ENCODE peak calls at places on chromosome 5, in five cellular contexts. One of them, this sample, is unnamed.

GRCh38 chr5:60856059-60856458 is 12.0 kb upstream of the ELOVL7 start:
- DNase-seq in PC-9: no peak
- DNase-seq in tibial nerve: no peak
- DNase-seq in neural crest cell: no peak
- DNase-seq in type B pancreatic cell: no peak
- DNase-seq in this sample: no peak

GRCh38 chr5:154110781-154111180 is 72.0 kb downstream of the MFAP3 start:
- DNase-seq in PC-9: no peak
- DNase-seq in tibial nerve: no peak
- DNase-seq in neural crest cell: no peak
- DNase-seq in type B pancreatic cell: no peak
- DNase-seq in this sample: no peak

GRCh38 chr5:95924720-95925119 is 36.9 kb downstream of the ELL2 start:
- DNase-seq in PC-9: no peak
- DNase-seq in tibial nerve: no peak
- DNase-seq in neural crest cell: no peak
- DNase-seq in type B pancreatic cell: no peak
- DNase-seq in this sample: no peak

GRCh38 chr5:143016777-143017374 is 246.7 kb downstream of the ARHGAP26 start:
- DNase-seq in PC-9: peak
- DNase-seq in tibial nerve: no peak
- DNase-seq in neural crest cell: peak
- DNase-seq in type B pancreatic cell: no peak
- DNase-seq in this sample: no peak

GRCh38 chr5:149063017-149063687 is at the start of gene SH3TC2:
- DNase-seq in PC-9: peak
- DNase-seq in tibial nerve: peak
- DNase-seq in neural crest cell: peak
- DNase-seq in type B pancreatic cell: peak
- DNase-seq in this sample: no peak

GRCh38 chr5:152259702-152260101 is 145.4 kb downstream of the NMUR2 start:
- DNase-seq in PC-9: no peak
- DNase-seq in tibial nerve: no peak
- DNase-seq in neural crest cell: no peak
- DNase-seq in type B pancreatic cell: no peak
- DNase-seq in this sample: no peak

GRCh38 chr5:116272281-116272941 is 187.6 kb downstream of the COMMD10 start:
- DNase-seq in PC-9: no peak
- DNase-seq in tibial nerve: no peak
- DNase-seq in neural crest cell: no peak
- DNase-seq in type B pancreatic cell: no peak
- DNase-seq in this sample: no peak

GRCh38 chr5:136766456-136766855 is 401.1 kb upstream of the TRPC7 start:
- DNase-seq in PC-9: peak
- DNase-seq in tibial nerve: no peak
- DNase-seq in neural crest cell: no peak
- DNase-seq in type B pancreatic cell: no peak
- DNase-seq in this sample: no peak

GRCh38 chr5:32251864-32252458 is 60.8 kb downstream of the MTMR12 start:
- DNase-seq in PC-9: no peak
- DNase-seq in tibial nerve: no peak
- DNase-seq in neural crest cell: no peak
- DNase-seq in type B pancreatic cell: no peak
- DNase-seq in this sample: no peak

GRCh38 chr5:68067353-68067752 is 148.2 kb upstream of the PIK3R1 start:
- DNase-seq in PC-9: no peak
- DNase-seq in tibial nerve: no peak
- DNase-seq in neural crest cell: no peak
- DNase-seq in type B pancreatic cell: no peak
- DNase-seq in this sample: no peak

GRCh38 chr5:157468293-157468965 is 8.4 kb downstream of the NIPAL4 start:
- DNase-seq in PC-9: no peak
- DNase-seq in tibial nerve: no peak
- DNase-seq in neural crest cell: no peak
- DNase-seq in type B pancreatic cell: no peak
- DNase-seq in this sample: no peak
- TF ChIP-seq CTCF in PC-9: no peak
- TF ChIP-seq CTCF in tibial nerve: no peak
- TF ChIP-seq CTCF in neural crest cell: no peak
- TF ChIP-seq CTCF in type B pancreatic cell: no peak
- TF ChIP-seq CTCF in this sample: no peak

GRCh38 chr5:78633710-78634109 is 14.9 kb downstream of the LHFPL2 start:
- DNase-seq in PC-9: no peak
- DNase-seq in tibial nerve: no peak
- DNase-seq in neural crest cell: no peak
- DNase-seq in type B pancreatic cell: no peak
- DNase-seq in this sample: no peak

GRCh38 chr5:78632467-78632866 is 16.1 kb downstream of the LHFPL2 start:
- DNase-seq in PC-9: no peak
- DNase-seq in tibial nerve: no peak
- DNase-seq in neural crest cell: no peak
- DNase-seq in type B pancreatic cell: no peak
- DNase-seq in this sample: no peak

GRCh38 chr5:78636682-78637081 is 11.9 kb downstream of the LHFPL2 start:
- DNase-seq in PC-9: no peak
- DNase-seq in tibial nerve: no peak
- DNase-seq in neural crest cell: no peak
- DNase-seq in type B pancreatic cell: no peak
- DNase-seq in this sample: no peak

GRCh38 chr5:78631931-78632330 is 16.6 kb downstream of the LHFPL2 start:
- DNase-seq in PC-9: peak
- DNase-seq in tibial nerve: no peak
- DNase-seq in neural crest cell: no peak
- DNase-seq in type B pancreatic cell: no peak
- DNase-seq in this sample: no peak

GRCh38 chr5:78634634-78635033 is 13.9 kb downstream of the LHFPL2 start:
- DNase-seq in PC-9: no peak
- DNase-seq in tibial nerve: no peak
- DNase-seq in neural crest cell: no peak
- DNase-seq in type B pancreatic cell: no peak
- DNase-seq in this sample: no peak
- TF ChIP-seq CTCF in PC-9: peak
- TF ChIP-seq CTCF in tibial nerve: no peak
- TF ChIP-seq CTCF in neural crest cell: peak
- TF ChIP-seq CTCF in type B pancreatic cell: peak
- TF ChIP-seq CTCF in this sample: no peak

GRCh38 chr5:1772634-1773033 is 27.0 kb downstream of the MRPL36 start:
- DNase-seq in PC-9: no peak
- DNase-seq in tibial nerve: no peak
- DNase-seq in neural crest cell: no peak
- DNase-seq in type B pancreatic cell: no peak
- DNase-seq in this sample: no peak
- TF ChIP-seq CTCF in PC-9: peak
- TF ChIP-seq CTCF in tibial nerve: no peak
- TF ChIP-seq CTCF in neural crest cell: peak
- TF ChIP-seq CTCF in type B pancreatic cell: peak
- TF ChIP-seq CTCF in this sample: no peak

DNA sequence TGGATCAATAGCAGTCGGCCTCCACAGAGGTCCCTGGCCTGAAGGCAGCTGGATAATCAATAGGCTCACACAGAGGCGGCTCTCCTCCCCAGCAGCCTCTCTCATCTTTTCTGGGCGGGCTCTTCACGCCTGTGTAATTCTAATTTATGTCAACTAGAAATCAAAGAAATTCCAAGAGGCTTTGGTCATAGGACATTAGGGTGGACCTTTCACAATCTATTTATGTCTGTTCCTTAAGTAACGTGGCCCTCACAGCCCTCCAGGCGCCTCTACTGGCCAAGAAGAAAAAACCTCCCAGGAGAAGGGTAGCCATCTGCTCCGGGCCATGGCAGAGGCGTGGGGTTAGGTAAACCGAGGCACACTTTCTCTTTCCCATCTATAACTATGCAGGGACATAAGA is 205.1 kb upstream of the EFNA5 start:
- DNase-seq in PC-9: no peak
- DNase-seq in tibial nerve: no peak
- DNase-seq in neural crest cell: peak
- DNase-seq in type B pancreatic cell: no peak
- DNase-seq in this sample: no peak
- TF ChIP-seq CTCF in PC-9: no peak
- TF ChIP-seq CTCF in tibial nerve: no peak
- TF ChIP-seq CTCF in neural crest cell: no peak
- TF ChIP-seq CTCF in type B pancreatic cell: peak
- TF ChIP-seq CTCF in this sample: no peak

DNA sequence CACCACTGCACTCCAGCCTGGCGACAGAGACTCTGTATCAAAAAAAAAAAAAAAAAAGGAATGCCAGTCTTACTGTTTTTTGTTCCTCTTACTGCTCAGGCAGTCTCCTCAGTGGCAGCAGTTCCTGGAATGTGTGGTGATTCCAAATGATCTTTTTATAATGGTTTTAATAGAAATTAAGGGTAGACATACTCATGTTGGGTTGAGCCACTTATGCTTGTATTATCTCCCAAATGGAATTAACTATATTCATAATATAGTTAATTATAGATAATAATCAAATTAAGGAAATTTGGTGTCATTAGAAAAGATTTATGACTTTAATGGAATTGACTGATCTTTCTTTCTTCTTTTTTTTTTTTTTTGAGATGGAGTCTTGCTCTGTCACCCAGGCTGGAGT is 28.7 kb downstream of the IQGAP2 start:
- DNase-seq in PC-9: no peak
- DNase-seq in tibial nerve: no peak
- DNase-seq in neural crest cell: no peak
- DNase-seq in type B pancreatic cell: no peak
- DNase-seq in this sample: no peak
- TF ChIP-seq CTCF in PC-9: no peak
- TF ChIP-seq CTCF in tibial nerve: no peak
- TF ChIP-seq CTCF in neural crest cell: no peak
- TF ChIP-seq CTCF in type B pancreatic cell: no peak
- TF ChIP-seq CTCF in this sample: no peak

DNA sequence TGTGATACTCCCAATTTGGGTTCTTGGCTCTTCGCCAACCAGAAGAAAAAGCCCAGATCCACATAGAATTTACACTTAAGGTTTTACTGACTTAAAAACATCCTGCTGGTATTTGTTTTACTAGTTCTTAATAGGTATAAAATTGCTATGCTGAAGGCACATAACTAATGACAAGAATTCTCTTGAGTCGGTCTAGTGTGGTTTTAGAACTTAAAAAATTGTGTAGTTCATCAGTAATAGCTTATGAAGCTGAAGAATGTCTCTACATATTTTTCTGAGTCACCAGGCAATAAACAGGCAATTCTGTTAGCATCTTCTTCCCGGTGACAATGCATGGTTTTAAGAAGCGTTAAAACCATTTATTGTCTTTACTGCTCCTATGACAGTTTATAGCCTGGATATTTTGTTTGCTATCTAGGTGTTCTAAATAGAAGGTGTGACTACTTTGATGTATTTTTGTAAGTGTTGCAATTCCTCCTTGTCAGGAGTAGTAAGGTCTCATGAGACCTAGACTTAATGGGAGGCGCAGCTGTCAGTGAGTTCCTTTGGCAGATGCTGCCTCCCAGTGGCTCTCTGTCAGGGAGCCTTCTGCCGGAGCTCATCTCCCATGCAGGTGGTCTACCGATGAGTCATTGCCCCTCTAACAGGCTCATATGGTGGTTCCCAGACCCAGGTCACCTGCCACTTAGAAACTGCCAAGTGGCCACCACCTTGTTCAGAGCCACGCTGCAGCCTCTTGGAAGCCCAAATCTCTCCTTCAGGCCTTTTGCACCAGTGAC is 173.8 kb downstream of the MAST4 start:
- DNase-seq in PC-9: no peak
- DNase-seq in tibial nerve: no peak
- DNase-seq in neural crest cell: no peak
- DNase-seq in type B pancreatic cell: no peak
- DNase-seq in this sample: no peak
- TF ChIP-seq CTCF in PC-9: no peak
- TF ChIP-seq CTCF in tibial nerve: no peak
- TF ChIP-seq CTCF in neural crest cell: peak
- TF ChIP-seq CTCF in type B pancreatic cell: peak
- TF ChIP-seq CTCF in this sample: no peak

DNA sequence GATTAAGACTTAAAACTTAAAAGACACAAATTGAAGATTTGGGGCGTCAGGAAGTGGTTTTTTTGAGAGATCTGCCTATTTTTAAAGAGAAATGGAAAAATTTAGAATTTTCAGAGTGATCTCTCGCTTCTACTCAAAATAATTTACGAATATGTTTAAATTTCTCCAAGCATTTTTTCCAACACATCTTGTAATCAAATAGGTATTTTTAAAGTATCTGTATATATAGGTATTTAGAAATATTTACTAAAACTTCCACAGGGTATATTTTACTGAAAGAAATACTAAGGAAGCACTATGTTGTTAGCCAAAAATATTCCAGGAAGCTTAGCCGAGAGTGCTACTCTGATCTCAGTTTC is 9.8 kb upstream of the PCDHB1 start:
- DNase-seq in PC-9: no peak
- DNase-seq in tibial nerve: no peak
- DNase-seq in neural crest cell: no peak
- DNase-seq in type B pancreatic cell: no peak
- DNase-seq in this sample: no peak
- TF ChIP-seq CTCF in PC-9: no peak
- TF ChIP-seq CTCF in tibial nerve: no peak
- TF ChIP-seq CTCF in neural crest cell: peak
- TF ChIP-seq CTCF in type B pancreatic cell: peak
- TF ChIP-seq CTCF in this sample: no peak

GRCh38 chr5:138464388-138465287 is 641 bp upstream of the EGR1 start:
- DNase-seq in PC-9: peak
- DNase-seq in tibial nerve: peak
- DNase-seq in neural crest cell: peak
- DNase-seq in type B pancreatic cell: peak
- DNase-seq in this sample: peak
- TF ChIP-seq CTCF in PC-9: peak
- TF ChIP-seq CTCF in tibial nerve: peak
- TF ChIP-seq CTCF in neural crest cell: peak
- TF ChIP-seq CTCF in type B pancreatic cell: peak
- TF ChIP-seq CTCF in this sample: no peak